ENCODE peak calls at places on chromosomes 3 and 15, in seven cellular contexts. P is mesendoderm, H is H9, B is IMR-90, Q is H1, W is neuronal stem cell, R is trophoblast cell. A is an unnamed sample.

GRCh38 chr15:90001683-90002427 is 731 bp downstream of the ZNF710 start:
- DNase-seq in P (peak), H (peak), B (peak), Q (peak), W (peak), R (peak), A (peak)

GRCh38 chr15:90756916-90757315 is 39.8 kb downstream of the BLM start:
- DNase-seq in P (no peak), H (no peak), B (peak), Q (no peak), W (no peak), R (no peak), A (no peak)

GRCh38 chr3:127011270-127011992 is 28.5 kb downstream of the PLXNA1 start:
- DNase-seq in P (peak), H (no peak), B (peak), Q (no peak), W (no peak), R (peak), A (peak)

GRCh38 chr3:134797080-134797801 is 2.2 kb downstream of the EPHB1 start:
- DNase-seq in P (peak), H (peak), B (no peak), Q (peak), W (no peak), R (no peak), A (no peak)

GRCh38 chr3:177618873-177619771 is 421.8 kb upstream of the TBL1XR1 start:
- DNase-seq in P (no peak), H (no peak), B (peak), Q (no peak), W (no peak), R (no peak), A (no peak)

GRCh38 chr15:78247895-78248294 is 13.5 kb upstream of the ACSBG1 start:
- DNase-seq in P (no peak), H (no peak), B (no peak), Q (no peak), W (no peak), R (no peak), A (no peak)

GRCh38 chr15:68617001-68617400 is 38.2 kb downstream of the CORO2B start:
- DNase-seq in P (no peak), H (no peak), B (peak), Q (no peak), W (no peak), R (no peak), A (peak)

GRCh38 chr15:67253517-67254237 is 784 bp downstream of the AAGAB start:
- DNase-seq in P (peak), H (no peak), B (peak), Q (no peak), W (peak), R (no peak), A (peak)

GRCh38 chr3:184240384-184241140 is 8.2 kb downstream of the ALG3 start:
- DNase-seq in P (peak), H (no peak), B (peak), Q (peak), W (no peak), R (no peak), A (peak)

GRCh38 chr15:67167131-67167530 is 87.3 kb downstream of the AAGAB start:
- DNase-seq in P (no peak), H (no peak), B (no peak), Q (no peak), W (no peak), R (no peak), A (no peak)

GRCh38 chr3:10164546-10165393 is at the start of gene IRAK2:
- DNase-seq in P (peak), H (peak), B (peak), Q (peak), W (peak), R (peak), A (peak)

GRCh38 chr3:54830658-54831057 is 97.2 kb downstream of the LRTM1 start:
- DNase-seq in P (peak), H (peak), B (peak), Q (peak), W (no peak), R (peak), A (peak)

GRCh38 chr15:96992817-96993216 is 662.3 kb downstream of the NR2F2 start:
- DNase-seq in P (no peak), H (no peak), B (no peak), Q (no peak), W (no peak), R (no peak), A (no peak)

GRCh38 chr15:66578286-66578875 is 12.6 kb upstream of the LCTL start:
- DNase-seq in P (peak), H (no peak), B (peak), Q (no peak), W (no peak), R (no peak), A (peak)

GRCh38 chr3:77042892-77043291 is 3.0 kb downstream of the ROBO2 start:
- DNase-seq in P (peak), H (no peak), B (no peak), Q (no peak), W (no peak), R (no peak), A (no peak)

GRCh38 chr15:30962079-30962478 is 29.3 kb downstream of the MTMR10 start:
- DNase-seq in P (no peak), H (no peak), B (no peak), Q (no peak), W (no peak), R (no peak), A (no peak)

GRCh38 chr15:81223346-81223971 is 26.8 kb downstream of the IL16 start:
- DNase-seq in P (no peak), H (no peak), B (no peak), Q (no peak), W (no peak), R (no peak), A (no peak)

GRCh38 chr3:106560451-106560966 is 691.7 kb upstream of the CBLB start:
- DNase-seq in P (no peak), H (no peak), B (peak), Q (no peak), W (no peak), R (peak), A (peak)

GRCh38 chr3:179671309-179671708 is 18.5 kb downstream of the USP13 start:
- DNase-seq in P (no peak), H (no peak), B (no peak), Q (no peak), W (no peak), R (no peak), A (no peak)

GRCh38 chr3:52480768-52481715 is 14.1 kb upstream of the STAB1 start:
- DNase-seq in P (no peak), H (peak), B (no peak), Q (no peak), W (no peak), R (no peak), A (no peak)

GRCh38 chr15:45642203-45642932 is 7.5 kb downstream of the SQOR start:
- DNase-seq in P (peak), H (no peak), B (peak), Q (no peak), W (no peak), R (no peak), A (peak)

GRCh38 chr3:195885036-195885871 is 23.1 kb downstream of the TNK2 start:
- DNase-seq in P (no peak), H (no peak), B (no peak), Q (no peak), W (no peak), R (no peak), A (no peak)

GRCh38 chr3:52001443-52001974 is 5.8 kb upstream of the RPL29 start:
- DNase-seq in P (peak), H (peak), B (peak), Q (peak), W (peak), R (peak), A (peak)

GRCh38 chr15:45333550-45333949 is 44.8 kb downstream of the GATM start:
- DNase-seq in P (no peak), H (no peak), B (peak), Q (no peak), W (no peak), R (no peak), A (peak)

GRCh38 chr3:134647902-134648760 is 2.7 kb downstream of the KY start:
- DNase-seq in P (no peak), H (peak), B (no peak), Q (peak), W (no peak), R (no peak), A (no peak)

GRCh38 chr15:58677426-58677825 is 72.1 kb downstream of the ADAM10 start:
- DNase-seq in P (no peak), H (no peak), B (no peak), Q (no peak), W (no peak), R (no peak), A (no peak)

GRCh38 chr3:64238971-64239667 is 13.9 kb upstream of the PRICKLE2 start:
- DNase-seq in P (peak), H (peak), B (peak), Q (peak), W (peak), R (peak), A (peak)

GRCh38 chr3:191363221-191363620 is 32.9 kb upstream of the UTS2B start:
- DNase-seq in P (no peak), H (no peak), B (no peak), Q (no peak), W (no peak), R (no peak), A (no peak)

GRCh38 chr15:65653341-65653740 is 31.6 kb downstream of the SLC24A1 start:
- DNase-seq in P (no peak), H (no peak), B (peak), Q (no peak), W (no peak), R (no peak), A (peak)

GRCh38 chr15:57570994-57571393 is 20.7 kb upstream of the MYZAP start:
- DNase-seq in P (no peak), H (no peak), B (peak), Q (no peak), W (no peak), R (peak), A (peak)

GRCh38 chr3:165783383-165783782 is 53.8 kb downstream of the BCHE start:
- DNase-seq in P (no peak), H (no peak), B (no peak), Q (no peak), W (no peak), R (no peak), A (no peak)

GRCh38 chr15:57158589-57158988 is 217.7 kb upstream of the CGNL1 start:
- DNase-seq in P (peak), H (no peak), B (peak), Q (no peak), W (no peak), R (no peak), A (no peak)

GRCh38 chr15:60557157-60557556 is 78.2 kb upstream of the ICE2 start:
- DNase-seq in P (no peak), H (no peak), B (peak), Q (no peak), W (no peak), R (no peak), A (no peak)

GRCh38 chr3:148861277-148861869 is 3.7 kb upstream of the CPA3 start:
- DNase-seq in P (peak), H (no peak), B (peak), Q (no peak), W (peak), R (no peak), A (peak)

DNA sequence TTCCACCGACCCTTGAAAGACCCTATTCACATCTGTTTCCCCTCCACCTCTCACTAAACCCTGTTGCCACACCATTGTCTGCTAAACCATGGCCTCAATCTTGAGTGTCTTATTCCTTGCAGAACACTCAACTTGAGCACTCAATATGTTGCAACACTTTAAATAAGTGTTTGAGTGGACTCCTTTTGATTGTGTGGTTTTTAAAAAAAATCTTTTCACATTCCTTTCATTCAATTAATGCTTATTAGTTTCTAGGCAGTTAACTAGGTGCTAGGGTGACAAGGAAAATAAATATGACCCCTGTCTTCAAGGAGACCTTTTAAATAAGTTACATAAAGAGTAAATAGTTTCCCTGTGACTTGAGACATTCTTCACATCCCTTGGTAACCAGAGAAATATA is 13.3 kb upstream of the HHLA2 start:
- DNase-seq in P (no peak), H (no peak), B (no peak), Q (no peak), W (no peak), R (no peak), A (peak)
- H4K8ac ChIP-seq in P (no peak), H (no peak), B (no peak), Q (no peak), W (no peak), R (no peak), A (no peak)

GRCh38 chr3:72047472-72047871 is 262.5 kb upstream of the PROK2 start:
- DNase-seq in P (no peak), H (no peak), B (no peak), Q (no peak), W (no peak), R (peak), A (no peak)

GRCh38 chr3:72050048-72050632 is 265.2 kb upstream of the PROK2 start:
- DNase-seq in P (no peak), H (no peak), B (no peak), Q (no peak), W (no peak), R (no peak), A (no peak)

GRCh38 chr3:72049300-72049699 is 264.4 kb upstream of the PROK2 start:
- DNase-seq in P (no peak), H (no peak), B (no peak), Q (no peak), W (no peak), R (no peak), A (no peak)

GRCh38 chr3:72050771-72051170 is 265.8 kb upstream of the PROK2 start:
- DNase-seq in P (no peak), H (no peak), B (no peak), Q (no peak), W (no peak), R (no peak), A (no peak)

GRCh38 chr3:72048873-72049272 is 263.9 kb upstream of the PROK2 start:
- DNase-seq in P (no peak), H (no peak), B (no peak), Q (no peak), W (no peak), R (no peak), A (no peak)
- H4K8ac ChIP-seq in P (no peak), H (no peak), B (no peak), Q (no peak), W (no peak), R (no peak), A (no peak)

DNA sequence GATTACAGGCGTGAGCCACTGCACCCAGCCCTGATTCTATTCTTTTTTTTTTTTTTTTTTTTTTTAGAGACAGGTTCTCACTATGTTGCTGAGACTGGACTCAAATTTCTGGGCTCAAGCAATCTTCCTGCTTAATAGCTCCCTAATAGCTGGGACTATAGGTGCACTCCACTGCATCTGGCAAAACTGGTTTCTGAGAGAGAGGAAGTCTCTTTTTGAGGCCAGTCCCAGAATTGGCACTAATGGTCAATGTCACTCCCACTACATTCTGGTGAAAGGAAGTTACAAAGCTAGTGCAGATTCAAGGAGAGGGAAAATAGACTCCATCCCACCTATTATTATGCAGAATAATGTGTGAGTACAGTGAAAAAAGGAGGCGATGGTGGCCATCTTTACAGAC is 5.8 kb upstream of the TGFBR2 start:
- DNase-seq in P (no peak), H (no peak), B (no peak), Q (no peak), W (no peak), R (no peak), A (no peak)
- H4K8ac ChIP-seq in P (no peak), H (no peak), B (no peak), Q (no peak), W (no peak), R (no peak), A (no peak)

GRCh38 chr3:113273011-113273410 is 61.7 kb downstream of the BOC start:
- DNase-seq in P (no peak), H (no peak), B (no peak), Q (no peak), W (no peak), R (no peak), A (no peak)
- H4K8ac ChIP-seq in P (no peak), H (no peak), B (no peak), Q (no peak), W (peak), R (no peak), A (no peak)

GRCh38 chr3:74122281-74122680 is 492.2 kb downstream of the CNTN3 start:
- DNase-seq in P (no peak), H (no peak), B (no peak), Q (no peak), W (no peak), R (no peak), A (peak)

GRCh38 chr3:74121761-74122160 is 492.7 kb downstream of the CNTN3 start:
- DNase-seq in P (no peak), H (no peak), B (peak), Q (no peak), W (no peak), R (no peak), A (no peak)

GRCh38 chr3:74124716-74125115 is 489.7 kb downstream of the CNTN3 start:
- DNase-seq in P (no peak), H (no peak), B (no peak), Q (no peak), W (no peak), R (no peak), A (no peak)

DNA sequence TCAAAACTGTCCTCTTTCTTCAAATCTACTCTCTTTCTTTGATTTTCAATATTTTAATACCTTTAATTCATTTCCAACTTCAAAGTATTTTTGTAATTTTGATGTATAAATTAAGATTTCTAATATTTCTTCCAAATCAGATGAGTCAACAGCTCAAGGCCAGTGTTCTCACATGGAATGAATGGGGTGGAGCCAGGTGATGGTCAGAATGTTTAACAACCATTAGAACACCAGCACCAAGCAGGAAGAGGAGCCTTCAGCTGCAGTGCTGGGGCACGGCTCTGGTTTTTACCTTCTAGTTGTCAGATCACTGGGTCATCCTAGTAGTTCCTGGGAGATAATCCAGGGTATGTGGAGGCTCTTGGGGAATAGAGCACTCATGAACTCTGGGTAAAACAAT is 494.5 kb upstream of the PDZRN3 start:
- DNase-seq in P (no peak), H (no peak), B (no peak), Q (no peak), W (no peak), R (no peak), A (peak)
- H4K8ac ChIP-seq in P (no peak), H (no peak), B (no peak), Q (no peak), W (peak), R (no peak), A (no peak)

GRCh38 chr15:39974656-39975230 is 40.8 kb downstream of the EIF2AK4 start:
- DNase-seq in P (no peak), H (no peak), B (peak), Q (no peak), W (no peak), R (no peak), A (no peak)
- H4K8ac ChIP-seq in P (no peak), H (no peak), B (no peak), Q (no peak), W (no peak), R (no peak), A (no peak)